ENCODE peak calls at places on chromosomes 4 and X, in seven cellular contexts. S is A549, W is vagina, U is MM.1S, T is ovary, C is hepatocyte, Q is tibial nerve. K is an unnamed sample.

GRCh38 chr4:72505314-72505744 is 63.7 kb downstream of the ADAMTS3 start:
- DNase-seq in S (peak), W (no peak), U (peak), T (no peak), C (peak), Q (no peak), K (peak)

GRCh38 chrX:130124577-130124976 is 14.3 kb upstream of the ELF4 start:
- DNase-seq in S (no peak), W (no peak), U (no peak), T (no peak), C (no peak), Q (no peak), K (no peak)

GRCh38 chrX:100376581-100376980 is 33.5 kb downstream of the PCDH19 start:
- DNase-seq in S (no peak), W (no peak), U (no peak), T (no peak), C (no peak), Q (no peak), K (no peak)

GRCh38 chr4:70651864-70652506 is 14.3 kb downstream of the JCHAIN start:
- DNase-seq in S (peak), W (no peak), U (peak), T (no peak), C (peak), Q (no peak), K (peak)

GRCh38 chr4:1247811-1248261 is 1.1 kb downstream of the CTBP1 start:
- DNase-seq in S (no peak), W (no peak), U (peak), T (no peak), C (no peak), Q (no peak), K (no peak)

GRCh38 chr4:152784490-152785195 is 4.9 kb downstream of the ARFIP1 start:
- DNase-seq in S (peak), W (no peak), U (no peak), T (no peak), C (peak), Q (no peak), K (no peak)

GRCh38 chr4:183797445-183798248 is 107.5 kb upstream of the STOX2 start:
- DNase-seq in S (peak), W (no peak), U (no peak), T (peak), C (peak), Q (no peak), K (peak)

GRCh38 chr4:3302164-3302785 is 9.5 kb downstream of the RGS12 start:
- DNase-seq in S (no peak), W (no peak), U (no peak), T (no peak), C (no peak), Q (no peak), K (no peak)

GRCh38 chr4:153409924-153410501 is 56.1 kb upstream of the TMEM131L start:
- DNase-seq in S (no peak), W (no peak), U (no peak), T (no peak), C (no peak), Q (no peak), K (no peak)

GRCh38 chr4:128220286-128221235 is 67.1 kb downstream of the PGRMC2 start:
- DNase-seq in S (peak), W (no peak), U (peak), T (no peak), C (no peak), Q (no peak), K (peak)

GRCh38 chr4:40425799-40426574 is 90.9 kb downstream of the CHRNA9 start:
- DNase-seq in S (no peak), W (no peak), U (no peak), T (no peak), C (no peak), Q (no peak), K (no peak)

GRCh38 chr4:39357002-39357401 is 9.2 kb downstream of the RFC1 start:
- DNase-seq in S (no peak), W (no peak), U (peak), T (no peak), C (no peak), Q (no peak), K (no peak)

GRCh38 chr4:1052231-1052671 is 40.8 kb downstream of the FGFRL1 start:
- DNase-seq in S (no peak), W (no peak), U (no peak), T (no peak), C (no peak), Q (no peak), K (no peak)

GRCh38 chr4:112213091-112213490 is 18.5 kb upstream of the AP1AR start:
- DNase-seq in S (no peak), W (no peak), U (peak), T (no peak), C (peak), Q (no peak), K (no peak)

GRCh38 chr4:56371426-56372220 is 15.7 kb downstream of the AASDH start:
- DNase-seq in S (no peak), W (no peak), U (no peak), T (no peak), C (no peak), Q (no peak), K (no peak)

DNA sequence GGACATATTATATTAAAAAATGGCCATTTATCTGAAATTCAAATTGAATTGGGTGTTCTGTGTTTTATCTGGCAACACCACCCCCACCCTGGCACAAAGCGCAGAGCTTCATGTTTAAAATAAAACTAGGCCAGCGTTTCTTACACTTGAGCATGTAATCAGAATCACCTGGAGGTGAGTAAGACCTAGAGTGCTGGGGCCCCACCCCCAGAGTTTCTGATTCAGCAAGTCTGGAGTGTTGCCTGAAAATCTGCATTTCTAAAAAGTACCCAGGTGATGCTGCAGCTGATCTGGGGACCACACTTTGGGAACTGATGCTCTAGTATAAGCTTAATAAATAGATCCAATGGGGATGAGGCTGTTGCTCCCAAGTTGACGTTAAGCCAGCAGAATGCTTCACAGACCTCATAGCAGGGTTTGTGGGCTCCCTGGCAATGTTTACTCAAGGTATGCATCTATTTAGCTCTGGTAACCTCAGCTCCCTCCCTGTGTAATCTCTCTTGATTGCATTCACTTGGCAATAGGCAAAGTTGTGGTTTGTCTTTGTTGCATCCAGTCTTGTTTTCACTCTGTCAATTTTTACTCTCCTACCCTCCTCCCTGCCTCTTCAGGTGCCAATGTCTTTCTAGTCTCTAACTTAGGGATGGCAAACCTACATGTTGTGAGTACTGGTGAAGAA is 99.8 kb upstream of the TEX13D start:
- DNase-seq in S (no peak), W (no peak), U (peak), T (no peak), C (no peak), Q (no peak), K (no peak)
- TF ChIP-seq CTCF in S (no peak), W (no peak), U (no peak), T (no peak), C (no peak), Q (no peak), K (no peak)

GRCh38 chr4:84069119-84069518 is 430.0 kb downstream of the NKX6-1 start:
- DNase-seq in S (no peak), W (no peak), U (no peak), T (no peak), C (no peak), Q (no peak), K (no peak)

GRCh38 chr4:84070293-84070692 is 428.8 kb downstream of the NKX6-1 start:
- DNase-seq in S (no peak), W (no peak), U (no peak), T (no peak), C (no peak), Q (no peak), K (no peak)
- H3K27ac ChIP-seq in S (no peak), W (no peak), U (no peak), T (no peak), C (no peak), Q (no peak), K (no peak)

GRCh38 chrX:153884136-153885076 is 1.6 kb downstream of the L1CAM start:
- DNase-seq in S (peak), W (no peak), U (no peak), T (no peak), C (no peak), Q (no peak), K (peak)
- TF ChIP-seq CTCF in S (no peak), W (no peak), U (no peak), T (no peak), C (no peak), Q (no peak), K (no peak)

DNA sequence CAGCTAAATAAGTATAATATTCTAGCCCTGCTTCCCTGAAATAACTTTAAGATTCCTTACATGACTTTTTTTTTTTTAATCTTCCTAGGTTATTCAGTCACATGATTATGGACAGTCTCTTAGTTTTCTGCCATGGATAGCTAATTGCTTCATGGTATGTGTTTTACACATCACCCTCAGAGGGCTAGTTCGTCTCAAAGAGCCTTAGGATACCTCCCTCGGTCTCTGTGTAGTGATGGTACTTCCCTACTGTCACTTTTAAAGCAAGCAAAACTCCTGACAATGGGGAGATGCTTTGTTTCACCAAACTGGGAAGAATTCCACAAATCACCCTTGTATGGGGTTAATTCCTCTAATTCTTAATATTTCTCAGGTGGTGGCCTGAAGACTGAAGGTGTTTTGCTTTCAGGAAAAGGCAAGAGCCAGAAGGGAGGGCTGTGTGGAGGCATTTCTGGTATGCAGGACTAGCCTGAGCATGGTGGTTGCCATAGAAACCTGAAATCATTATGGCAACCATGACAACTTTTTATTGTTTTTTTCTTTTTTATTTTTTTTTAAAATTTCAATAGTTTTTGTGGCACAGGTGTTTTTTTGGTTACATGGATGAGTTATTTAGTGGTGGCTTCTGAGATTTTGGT is 70.4 kb downstream of the BEX3 start:
- DNase-seq in S (no peak), W (no peak), U (no peak), T (no peak), C (peak), Q (no peak), K (peak)
- H3K27ac ChIP-seq in S (no peak), W (no peak), U (no peak), T (no peak), C (peak), Q (no peak), K (no peak)

DNA sequence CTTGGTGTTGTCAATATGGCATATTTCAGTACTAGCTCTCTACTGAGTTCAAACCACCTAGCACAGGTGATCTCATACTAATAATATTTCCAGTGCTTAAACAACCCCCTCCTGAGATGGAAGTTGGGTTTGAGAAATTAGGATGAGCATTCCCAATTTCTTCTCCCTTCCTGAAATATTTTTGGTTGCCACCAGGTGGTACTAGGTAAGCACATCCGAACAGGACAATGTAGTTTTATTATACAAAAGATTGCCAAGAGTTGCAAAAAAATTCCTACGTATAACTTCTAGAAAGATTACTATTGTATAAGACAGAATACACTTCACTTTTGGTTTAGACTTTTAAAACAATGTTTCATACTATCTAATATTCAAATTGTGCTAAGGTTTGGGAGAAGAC is 484.5 kb downstream of the PACRGL start:
- DNase-seq in S (no peak), W (no peak), U (no peak), T (no peak), C (no peak), Q (no peak), K (no peak)
- TF ChIP-seq CTCF in S (no peak), W (no peak), U (no peak), T (no peak), C (peak), Q (no peak), K (no peak)

GRCh38 chr4:26320453-26321325 is at the start of gene RBPJ:
- DNase-seq in S (peak), W (no peak), U (peak), T (peak), C (peak), Q (peak), K (peak)

GRCh38 chr4:26323807-26324206 is 3.0 kb downstream of the RBPJ start:
- DNase-seq in S (no peak), W (no peak), U (no peak), T (no peak), C (no peak), Q (no peak), K (no peak)

GRCh38 chr4:26321326-26322276 is 787 bp downstream of the RBPJ start:
- DNase-seq in S (peak), W (no peak), U (peak), T (peak), C (peak), Q (no peak), K (peak)

GRCh38 chr4:26320159-26320452 is 708 bp upstream of the RBPJ start:
- DNase-seq in S (no peak), W (no peak), U (peak), T (no peak), C (no peak), Q (no peak), K (no peak)

DNA sequence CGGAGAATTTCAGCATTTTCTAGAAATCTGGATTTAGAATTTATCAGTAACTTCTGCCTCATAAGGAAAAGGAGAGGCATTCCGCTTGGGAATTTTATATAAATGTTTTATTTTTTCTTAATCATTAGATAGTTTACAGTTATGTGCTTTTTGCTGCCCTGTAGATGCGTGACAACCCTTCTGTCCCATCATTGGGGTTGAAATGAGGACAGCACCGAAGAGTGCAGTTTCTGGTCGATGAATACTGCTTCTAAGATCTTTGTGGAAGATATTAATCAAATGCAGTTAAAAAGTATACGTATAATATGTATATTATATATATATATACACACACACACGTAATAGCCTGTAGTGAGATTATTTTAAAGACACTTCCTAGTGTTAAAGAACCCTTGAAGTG is 1.5 kb downstream of the RBPJ start:
- DNase-seq in S (no peak), W (no peak), U (no peak), T (no peak), C (no peak), Q (no peak), K (no peak)
- H3K27ac ChIP-seq in S (no peak), W (no peak), U (no peak), T (no peak), C (peak), Q (no peak), K (no peak)

DNA sequence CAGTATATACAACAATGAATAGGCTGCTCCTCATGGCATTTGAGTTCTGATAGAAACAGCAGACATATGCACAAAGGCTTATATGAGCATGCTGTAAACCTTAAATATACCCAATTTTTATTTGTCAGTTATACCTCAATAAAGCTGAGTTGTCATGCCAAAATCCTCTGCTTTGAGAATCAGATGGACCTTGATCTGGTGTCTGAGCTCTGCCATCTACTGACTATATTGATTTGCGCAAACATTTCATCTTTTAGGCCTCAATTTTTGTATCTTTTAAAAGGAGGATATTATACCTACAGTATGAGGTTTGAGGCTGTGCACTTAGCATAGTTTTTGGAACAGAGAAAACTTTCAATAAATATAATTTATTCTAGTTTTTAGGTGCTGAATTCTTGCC is 85.2 kb downstream of the PRRG1 start:
- DNase-seq in S (no peak), W (no peak), U (no peak), T (no peak), C (no peak), Q (no peak), K (no peak)
- TF ChIP-seq CTCF in S (no peak), W (no peak), U (no peak), T (no peak), C (peak), Q (no peak), K (no peak)

GRCh38 chr4:25810815-25811690 is 51.7 kb downstream of the SEL1L3 start:
- DNase-seq in S (peak), W (no peak), U (no peak), T (no peak), C (peak), Q (no peak), K (no peak)

GRCh38 chr4:25814737-25815136 is 48.1 kb downstream of the SEL1L3 start:
- DNase-seq in S (no peak), W (no peak), U (no peak), T (no peak), C (no peak), Q (no peak), K (peak)

GRCh38 chr4:25815586-25815985 is 47.2 kb downstream of the SEL1L3 start:
- DNase-seq in S (no peak), W (no peak), U (no peak), T (no peak), C (no peak), Q (no peak), K (no peak)

GRCh38 chr4:25814323-25814722 is 48.5 kb downstream of the SEL1L3 start:
- DNase-seq in S (peak), W (no peak), U (no peak), T (peak), C (no peak), Q (peak), K (peak)

DNA sequence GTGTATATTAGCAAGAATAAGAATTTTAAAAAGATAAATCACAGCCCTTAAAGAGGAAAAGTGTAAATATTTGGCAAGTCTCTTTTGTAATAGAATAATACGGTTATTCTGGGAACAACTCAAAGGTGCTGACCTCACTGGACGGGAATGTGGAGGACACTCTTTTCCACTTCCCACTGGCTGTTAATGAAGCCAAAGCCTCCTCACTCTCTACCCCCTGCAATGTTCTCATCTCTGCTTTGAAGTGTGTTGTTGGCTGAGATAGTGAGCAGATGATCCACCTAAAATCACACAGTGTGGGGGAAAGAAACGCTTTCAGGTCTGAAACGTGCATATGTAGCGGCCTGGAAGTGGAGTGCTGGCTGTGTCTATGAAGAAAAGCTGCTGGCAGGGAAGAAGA is 49.1 kb downstream of the SEL1L3 start:
- DNase-seq in S (peak), W (no peak), U (no peak), T (no peak), C (no peak), Q (peak), K (no peak)
- H3K27ac ChIP-seq in S (peak), W (no peak), U (no peak), T (no peak), C (no peak), Q (no peak), K (no peak)

K was measured in RWPE1.